ENCODE peak calls at places on chromosome X, in seven cellular contexts. M, K, E, Q, G, Y and W are unnamed samples. For H3K27me3, the result is how much of the 10 kb centered on the place peaks cover.

GRCh38 chrX:115968436-115969252 is 201.9 kb upstream of the AGTR2 start:
- DNase-seq in E (no peak), K (no peak), Q (peak), M (peak), Y (peak), G (peak), W (peak)

GRCh38 chrX:108209006-108209554 is 117.5 kb downstream of the ATG4A start:
- DNase-seq in M (no peak), Y (no peak), K (no peak), E (no peak), G (no peak), Q (no peak), W (no peak)

GRCh38 chrX:68892134-68892533 is 63.3 kb downstream of the EFNB1 start:
- DNase-seq in M (no peak), G (no peak), E (no peak), Q (no peak), Y (no peak), K (no peak), W (no peak)

GRCh38 chrX:154734101-154734781 is 16.6 kb downstream of the GAB3 start:
- DNase-seq in Y (peak), M (peak), Q (no peak), E (peak), G (peak), K (peak), W (peak)

GRCh38 chrX:150454508-150455219 is 91.5 kb downstream of the MAMLD1 start:
- DNase-seq in K (no peak), E (no peak), Y (no peak), Q (no peak), M (no peak), G (no peak), W (peak)

GRCh38 chrX:138872537-138872936 is 161.0 kb upstream of the FGF13 start:
- DNase-seq in K (no peak), Q (no peak), E (no peak), G (no peak), M (no peak), Y (peak), W (no peak)

GRCh38 chrX:18769364-18769763 is 61.9 kb downstream of the PPEF1 start:
- DNase-seq in K (no peak), E (no peak), Y (no peak), G (no peak), Q (no peak), M (no peak), W (no peak)

GRCh38 chrX:38627683-38628082 is 66.3 kb downstream of the TSPAN7 start:
- DNase-seq in E (no peak), Q (no peak), K (peak), G (no peak), M (peak), Y (peak), W (no peak)

GRCh38 chrX:10618911-10619310 is 1.5 kb downstream of the MID1 start:
- DNase-seq in Y (peak), Q (no peak), K (no peak), G (no peak), E (no peak), M (no peak), W (no peak)

DNA sequence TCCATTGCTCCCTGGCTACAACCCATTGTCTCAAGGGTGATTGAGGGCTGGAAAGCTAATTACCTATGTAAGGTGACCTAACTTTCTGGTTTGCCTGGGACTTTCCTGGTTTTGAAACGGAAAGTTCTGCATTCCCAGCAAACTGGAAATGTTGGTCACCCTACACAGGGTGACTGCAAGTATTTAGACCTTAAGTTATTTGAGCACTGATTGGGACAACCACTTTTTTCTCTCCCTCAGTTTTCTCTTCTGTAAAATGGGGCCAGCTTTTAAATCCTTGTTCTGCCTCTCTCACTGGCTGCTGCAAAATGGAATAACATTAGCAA is 23.7 kb upstream of the MSN start:
- DNase-seq in M (no peak), K (no peak), Y (no peak), E (no peak), G (no peak), Q (no peak), W (no peak)
- H3K27ac ChIP-seq in M (peak), K (no peak), Y (no peak), E (no peak), G (peak), Q (peak), W (peak)

GRCh38 chrX:1466971-1467561 is 14.4 kb upstream of the ASMTL start:
- DNase-seq in M (no peak), K (no peak), Q (no peak), E (peak), G (no peak), Y (no peak), W (peak)
- H3K27me3 ChIP-seq in M (under half), K (under half), Q (under half), E (under half), G (under half), Y (under half), W (under half)

DNA sequence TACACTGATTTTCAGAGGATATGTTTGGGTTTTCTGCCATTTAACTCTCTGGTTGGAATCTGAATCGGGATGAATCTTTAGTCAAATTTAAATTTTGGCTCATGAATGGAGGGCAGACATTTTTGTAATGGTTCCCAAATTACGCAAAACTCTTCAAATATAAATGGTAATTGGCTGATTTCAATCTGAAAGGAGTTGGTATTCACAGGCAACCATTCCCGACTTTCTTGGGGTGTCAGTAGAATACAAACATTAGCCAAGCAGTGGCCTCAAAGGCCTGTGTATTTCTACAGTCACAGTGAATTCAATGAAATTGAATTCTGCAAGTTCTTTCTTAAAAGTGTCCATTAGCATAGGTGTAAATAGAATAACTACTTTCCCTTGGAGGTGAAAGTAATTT is 668.8 kb upstream of the PRKX start:
- DNase-seq in M (no peak), Y (no peak), Q (no peak), E (no peak), K (no peak), G (no peak), W (no peak)
- H3K27ac ChIP-seq in M (no peak), Y (no peak), Q (no peak), E (no peak), K (no peak), G (no peak), W (no peak)

GRCh38 chrX:51855698-51856097 is 37.7 kb upstream of the MAGED1 start:
- DNase-seq in E (no peak), M (no peak), K (no peak), Y (no peak), G (no peak), Q (no peak), W (no peak)
- H3K27me3 ChIP-seq in E (under half), M (under half), K (under half), Y (under half), G (under half), Q (under half), W (under half)

DNA sequence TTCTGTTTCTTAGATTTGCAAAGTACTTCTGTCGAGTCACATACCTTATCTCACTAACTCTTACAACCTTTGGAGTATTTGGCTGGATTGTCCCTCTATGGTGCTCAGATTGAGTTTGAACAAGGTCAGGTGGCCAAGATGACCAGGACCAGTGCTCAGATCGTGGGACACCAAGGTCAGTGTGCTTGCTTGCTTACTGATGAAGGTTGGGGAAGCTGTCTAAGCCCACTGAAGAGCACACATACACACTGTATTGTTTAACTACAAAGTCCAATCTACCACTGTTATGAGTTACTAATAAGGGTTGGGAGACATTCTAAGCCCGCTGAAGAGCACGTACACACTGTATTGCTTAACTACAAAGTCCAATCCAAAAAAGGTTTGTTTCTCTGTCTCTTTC is 53.7 kb downstream of the TAB3 start:
- DNase-seq in E (no peak), G (no peak), Y (no peak), Q (no peak), M (peak), K (no peak), W (no peak)
- H3K27ac ChIP-seq in E (no peak), G (no peak), Y (no peak), Q (no peak), M (peak), K (no peak), W (no peak)

DNA sequence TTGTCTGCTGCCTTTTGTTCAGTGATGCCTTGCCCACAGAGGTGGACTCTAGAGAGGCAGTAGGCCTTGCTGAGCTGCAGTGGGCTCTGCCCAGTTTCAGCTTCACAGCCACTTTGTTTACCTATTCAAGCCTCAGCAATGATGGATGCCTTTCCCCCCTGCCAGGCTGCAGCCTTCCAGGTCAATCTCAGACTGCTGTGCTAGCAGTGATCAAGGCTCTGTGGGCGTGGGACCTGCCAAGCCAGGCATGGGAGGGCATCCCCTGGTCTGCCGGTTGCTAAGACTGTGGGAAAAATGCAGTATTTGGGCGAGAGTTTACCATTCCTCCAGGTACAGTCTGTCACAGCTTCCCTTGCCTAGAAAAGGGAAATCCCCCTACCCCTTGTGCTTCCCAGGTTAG is 175.2 kb upstream of the PBDC1 start:
- DNase-seq in K (no peak), E (no peak), Y (no peak), G (no peak), M (no peak), Q (no peak), W (no peak)
- H3K27me3 ChIP-seq in K (under half), E (under half), Y (under half), G (under half), M (under half), Q (under half), W (under half)

GRCh38 chrX:64204252-64204651 is 1.3 kb downstream of the AMER1 start:
- DNase-seq in Q (peak), Y (peak), M (peak), K (peak), G (peak), E (no peak), W (no peak)
- H3K27ac ChIP-seq in Q (peak), Y (peak), M (peak), K (peak), G (peak), E (no peak), W (peak)

DNA sequence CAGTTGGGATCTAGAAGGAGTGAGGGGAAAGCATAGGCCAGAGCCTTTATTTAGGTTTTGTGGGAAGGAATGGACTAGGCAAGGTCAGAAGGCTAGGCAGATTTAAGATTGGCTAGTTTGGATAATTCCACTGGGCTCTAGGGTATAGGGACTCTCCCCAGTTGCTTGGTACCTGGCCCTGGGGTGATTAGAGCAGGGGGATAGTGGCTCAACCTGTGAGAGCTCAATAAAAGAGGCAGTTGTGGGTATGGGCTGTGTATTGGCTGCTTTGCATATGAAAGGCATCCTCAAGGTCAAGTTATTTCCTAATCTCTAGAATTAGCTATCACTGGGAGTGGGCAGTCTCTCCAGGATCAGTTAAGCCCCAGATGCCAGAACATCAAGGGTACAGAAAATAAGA is 61.3 kb downstream of the ZNF81 start:
- DNase-seq in Y (no peak), E (no peak), M (no peak), K (no peak), Q (no peak), G (no peak), W (no peak)
- H3K27me3 ChIP-seq in Y (under half), E (under half), M (under half), K (under half), Q (under half), G (under half), W (under half)

DNA sequence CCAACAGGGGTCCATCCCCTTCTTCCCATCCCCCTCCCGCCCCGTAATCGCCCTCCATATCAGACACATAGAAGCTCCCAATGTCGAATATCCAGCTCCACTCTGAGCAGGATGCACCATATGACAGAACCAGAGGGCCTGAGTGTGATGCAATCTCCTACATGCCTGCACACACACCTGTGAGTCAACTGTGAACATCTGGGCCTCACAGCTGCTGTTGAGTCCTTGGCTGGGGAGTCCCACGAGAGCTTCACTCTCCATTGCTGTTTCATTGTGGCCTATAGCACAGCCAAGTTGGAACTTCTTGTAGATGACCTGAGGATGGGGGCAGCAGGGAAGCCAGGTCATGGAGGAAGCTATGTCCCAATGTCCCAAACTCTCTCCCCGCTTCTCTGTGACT is 8.2 kb downstream of the SLC38A5 start:
- DNase-seq in G (no peak), E (no peak), Q (no peak), Y (peak), M (no peak), K (peak), W (no peak)
- H3K27ac ChIP-seq in G (no peak), E (no peak), Q (no peak), Y (no peak), M (no peak), K (no peak), W (no peak)